ENCODE peak calls at places on chromosomes 2 and 18, in four cellular contexts. H, Y, V and D are unnamed samples.

GRCh38 chr2:88545118-88545517 is 82.1 kb downstream of the EIF2AK3 start:
- DNase-seq in H (peak), Y (no peak), V (peak), D (peak)

GRCh38 chr2:129877795-129878775 is 101.4 kb upstream of the RAB6C start:
- DNase-seq in H (peak), Y (peak), V (peak), D (peak)

GRCh38 chr2:240965296-240965904 is 33.0 kb upstream of the SNED1 start:
- DNase-seq in H (no peak), Y (no peak), V (no peak), D (no peak)

GRCh38 chr18:2687390-2688001 is 32.0 kb downstream of the SMCHD1 start:
- DNase-seq in H (no peak), Y (no peak), V (no peak), D (no peak)

GRCh38 chr2:14998548-14998947 is 366.0 kb downstream of the LRATD1 start:
- DNase-seq in H (no peak), Y (no peak), V (no peak), D (no peak)

GRCh38 chr2:8412082-8412481 is 269.8 kb upstream of the ID2 start:
- DNase-seq in H (no peak), Y (no peak), V (no peak), D (no peak)

GRCh38 chr2:26246818-26247217 is 2.1 kb downstream of the HADHB start:
- DNase-seq in H (peak), Y (no peak), V (no peak), D (no peak)

GRCh38 chr2:56739421-56739820 is 555.6 kb downstream of the CCDC85A start:
- DNase-seq in H (no peak), Y (no peak), V (no peak), D (no peak)

GRCh38 chr2:218194880-218195279 is 22.1 kb upstream of the ARPC2 start:
- DNase-seq in H (no peak), Y (no peak), V (no peak), D (no peak)

GRCh38 chr2:121579326-121579725 is 48.6 kb downstream of the RNU4ATAC start:
- DNase-seq in H (no peak), Y (no peak), V (peak), D (no peak)

GRCh38 chr18:52499018-52499417 is 159.0 kb downstream of the DCC start:
- DNase-seq in H (no peak), Y (no peak), V (no peak), D (no peak)

GRCh38 chr2:109604597-109604996 is 9.2 kb downstream of the SEPTIN10 start:
- DNase-seq in H (peak), Y (no peak), V (peak), D (no peak)

GRCh38 chr2:237165405-237166276 is 80.0 kb downstream of the COPS8 start:
- DNase-seq in H (peak), Y (no peak), V (peak), D (peak)

GRCh38 chr2:1141079-1141478 is 190.4 kb downstream of the SNTG2 start:
- DNase-seq in H (no peak), Y (no peak), V (no peak), D (no peak)

GRCh38 chr2:48346124-48346536 is 183.8 kb upstream of the STON1 start:
- DNase-seq in H (peak), Y (no peak), V (peak), D (no peak)

GRCh38 chr2:36507408-36507812 is 90.6 kb downstream of the FEZ2 start:
- DNase-seq in H (peak), Y (peak), V (peak), D (peak)

GRCh38 chr2:15620857-15621471 is 29.3 kb downstream of the DDX1 start:
- DNase-seq in H (no peak), Y (no peak), V (no peak), D (no peak)

GRCh38 chr2:119255760-119256573 is 32.3 kb downstream of the STEAP3 start:
- DNase-seq in H (peak), Y (no peak), V (peak), D (peak)

GRCh38 chr2:207925601-207926000 is 99.7 kb downstream of the PLEKHM3 start:
- DNase-seq in H (no peak), Y (no peak), V (no peak), D (no peak)

GRCh38 chr18:48324651-48325050 is 84.5 kb downstream of the ZBTB7C start:
- DNase-seq in H (no peak), Y (no peak), V (no peak), D (no peak)

GRCh38 chr2:216071452-216071851 is 10.2 kb downstream of the PECR start:
- DNase-seq in H (no peak), Y (no peak), V (no peak), D (no peak)

GRCh38 chr2:68716948-68717661 is 17.5 kb upstream of the ARHGAP25 start:
- DNase-seq in H (no peak), Y (no peak), V (no peak), D (no peak)

GRCh38 chr2:147490612-147491261 is 354.1 kb upstream of the ACVR2A start:
- DNase-seq in H (no peak), Y (no peak), V (peak), D (no peak)

GRCh38 chr2:235665656-235666239 is 171.9 kb downstream of the AGAP1 start:
- DNase-seq in H (peak), Y (no peak), V (no peak), D (no peak)

GRCh38 chr2:45506756-45507155 is 104.3 kb downstream of the SRBD1 start:
- DNase-seq in H (no peak), Y (no peak), V (no peak), D (no peak)

GRCh38 chr2:135252805-135253458 is 200.8 kb downstream of the RAB3GAP1 start:
- DNase-seq in H (no peak), Y (no peak), V (no peak), D (no peak)

GRCh38 chr18:58619554-58619915 is 9.4 kb downstream of the ALPK2 start:
- DNase-seq in H (no peak), Y (no peak), V (no peak), D (no peak)

DNA sequence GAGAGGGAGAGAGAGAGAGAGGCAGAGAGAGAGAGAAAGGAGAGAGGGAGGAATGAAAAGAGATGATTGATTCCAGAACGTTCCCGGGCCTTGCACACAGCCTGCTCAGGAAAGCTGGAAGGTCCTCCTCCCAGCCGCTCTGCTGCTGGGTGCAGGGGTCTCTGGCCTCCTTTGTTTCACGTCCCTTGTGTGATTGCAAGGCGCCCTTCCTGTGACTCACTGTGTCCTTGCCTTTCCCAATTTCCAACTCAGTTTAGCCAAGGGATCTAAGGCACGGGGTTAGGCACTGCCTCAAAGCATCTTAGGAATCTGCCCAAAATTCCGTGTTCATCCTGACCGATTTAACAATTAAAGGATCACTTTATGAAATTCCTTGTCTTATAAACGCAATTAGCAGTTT is 221.2 kb downstream of the KLHL29 start:
- DNase-seq in H (no peak), Y (no peak), V (no peak), D (no peak)
- H2AK5ac ChIP-seq in H (no peak), Y (no peak), V (no peak), D (no peak)

DNA sequence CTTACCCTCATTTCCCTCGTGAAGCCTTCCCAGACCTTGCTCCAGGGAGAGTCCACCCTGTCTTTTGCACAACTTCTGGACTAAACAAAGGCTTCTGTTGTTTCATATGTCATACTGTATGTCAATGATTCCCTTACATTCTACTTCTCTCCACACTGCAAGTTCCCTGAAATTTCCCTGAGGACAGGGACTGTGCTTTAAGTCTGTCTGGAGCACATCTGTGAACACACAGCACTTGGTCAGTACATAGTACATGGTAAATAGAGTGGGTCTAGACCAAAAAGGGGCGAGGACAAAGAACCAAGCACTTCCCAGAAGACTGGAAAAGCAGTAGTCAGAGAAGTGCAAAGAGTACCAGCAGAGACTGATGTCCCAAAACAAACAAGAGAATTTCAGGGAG is 23.7 kb upstream of the IMPA2 start:
- DNase-seq in H (no peak), Y (no peak), V (no peak), D (no peak)
- H2AK5ac ChIP-seq in H (no peak), Y (no peak), V (no peak), D (no peak)

GRCh38 chr2:204665244-204665643 is 120.0 kb downstream of the PARD3B start:
- DNase-seq in H (peak), Y (no peak), V (peak), D (no peak)
- H2AK5ac ChIP-seq in H (peak), Y (no peak), V (no peak), D (no peak)

GRCh38 chr2:239232195-239232578 is 168.6 kb downstream of the HDAC4 start:
- DNase-seq in H (no peak), Y (no peak), V (no peak), D (no peak)

GRCh38 chr2:239230318-239231052 is 170.3 kb downstream of the HDAC4 start:
- DNase-seq in H (no peak), Y (no peak), V (no peak), D (no peak)

GRCh38 chr2:239227111-239227581 is 173.7 kb downstream of the HDAC4 start:
- DNase-seq in H (no peak), Y (no peak), V (no peak), D (no peak)

GRCh38 chr2:239227661-239228371 is 173.0 kb downstream of the HDAC4 start:
- DNase-seq in H (peak), Y (no peak), V (no peak), D (no peak)

GRCh38 chr2:239229545-239230279 is 171.1 kb downstream of the HDAC4 start:
- DNase-seq in H (no peak), Y (no peak), V (peak), D (no peak)
- H2AK5ac ChIP-seq in H (no peak), Y (no peak), V (no peak), D (no peak)

GRCh38 chr2:159086874-159087273 is 118.4 kb downstream of the TANC1 start:
- DNase-seq in H (no peak), Y (no peak), V (no peak), D (no peak)

GRCh38 chr2:159086332-159086731 is 117.9 kb downstream of the TANC1 start:
- DNase-seq in H (no peak), Y (no peak), V (no peak), D (no peak)

GRCh38 chr2:159083601-159084000 is 115.2 kb downstream of the TANC1 start:
- DNase-seq in H (peak), Y (no peak), V (no peak), D (no peak)

GRCh38 chr2:159082119-159082518 is 113.7 kb downstream of the TANC1 start:
- DNase-seq in H (no peak), Y (no peak), V (no peak), D (no peak)

DNA sequence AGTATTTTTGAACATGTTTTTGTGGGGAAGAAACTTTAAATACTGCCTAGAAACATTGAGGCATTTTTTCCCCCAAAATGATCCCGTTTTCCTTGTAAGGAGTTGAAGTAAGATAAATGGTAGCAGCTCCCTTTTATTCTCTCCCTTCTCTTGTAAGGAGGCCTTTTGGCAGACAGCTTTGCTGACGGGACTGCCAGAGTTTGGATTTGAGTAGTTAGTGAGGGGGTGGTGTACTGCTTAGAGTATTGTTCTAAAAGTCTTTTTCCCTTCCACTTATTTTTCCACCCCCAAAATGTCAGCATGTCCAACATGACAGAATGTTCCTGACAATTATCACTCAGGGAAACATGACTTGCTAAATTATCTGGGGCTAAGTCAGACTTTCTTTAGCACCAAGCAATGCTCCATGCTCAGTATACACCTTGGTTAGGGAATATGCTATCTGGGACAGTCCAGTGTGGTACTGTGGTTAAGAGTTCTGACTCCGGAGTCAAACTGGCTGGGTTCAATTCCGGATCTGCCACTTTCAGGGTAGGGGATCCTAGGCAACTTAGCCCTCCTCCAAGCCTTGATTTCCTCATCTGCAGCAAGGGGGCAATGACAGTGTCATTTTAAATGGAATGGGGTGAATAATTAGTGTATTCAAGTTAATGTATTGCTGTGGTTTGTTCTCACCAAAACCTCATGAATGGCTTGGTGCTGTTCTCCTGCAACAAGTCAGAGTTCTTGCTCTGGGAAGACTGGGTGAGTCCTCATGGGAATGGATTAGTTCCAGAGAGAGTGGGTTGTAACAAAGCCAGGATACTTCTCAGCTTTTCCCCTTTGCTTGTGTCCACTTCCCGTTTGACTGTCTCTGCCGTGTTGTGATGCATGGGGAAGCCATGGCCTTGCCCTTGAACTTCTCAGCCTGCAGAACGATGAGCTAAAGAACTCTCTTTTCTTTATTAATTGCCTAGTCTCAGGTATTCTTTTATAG is 116.2 kb downstream of the TANC1 start:
- DNase-seq in H (peak), Y (no peak), V (no peak), D (no peak)
- H2AK5ac ChIP-seq in H (peak), Y (no peak), V (no peak), D (no peak)

DNA sequence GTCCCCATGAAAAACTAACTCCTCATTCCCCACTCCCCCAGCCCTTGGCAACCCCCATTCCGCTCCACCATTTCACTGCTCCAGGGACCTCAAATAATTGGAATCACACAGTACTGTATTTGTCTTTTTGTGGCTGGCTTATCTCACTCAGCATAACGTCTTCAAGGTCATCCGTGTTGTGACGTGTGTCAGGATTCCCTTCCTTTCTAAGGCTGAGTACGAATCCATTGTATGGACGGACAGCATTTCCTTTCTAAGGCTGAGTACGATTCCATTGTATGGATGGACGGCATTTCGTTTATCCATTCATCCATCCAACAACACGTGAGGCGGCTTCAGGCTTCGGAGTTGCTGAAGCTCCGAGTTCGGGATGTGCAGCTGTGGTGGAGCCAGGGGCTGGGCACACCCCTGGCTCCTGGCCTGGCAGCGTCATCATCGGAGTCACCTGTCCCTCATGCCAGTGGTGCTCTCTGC is 1.2 kb upstream of the ASB1 start:
- DNase-seq in H (no peak), Y (no peak), V (no peak), D (no peak)
- H2AK5ac ChIP-seq in H (peak), Y (no peak), V (no peak), D (no peak)

DNA sequence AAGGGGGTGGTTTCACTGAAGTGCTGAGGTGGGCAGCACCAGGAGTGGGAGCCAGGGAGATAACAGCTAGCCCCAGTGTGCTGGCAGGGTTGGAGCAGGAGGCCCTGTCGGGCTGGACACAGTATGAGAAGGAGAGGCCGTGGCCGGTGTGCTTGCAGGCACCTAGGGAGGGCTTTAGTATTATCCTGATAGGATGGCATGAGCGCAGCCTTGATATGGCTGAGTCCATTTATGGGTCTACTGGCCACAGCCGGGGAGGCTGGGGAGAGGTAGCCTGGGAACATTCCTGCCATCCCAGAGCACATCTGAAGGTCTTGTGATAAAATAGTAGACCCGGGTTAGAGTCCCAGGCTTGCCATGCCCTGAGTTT is 245.1 kb downstream of the KLHL29 start:
- DNase-seq in H (no peak), Y (no peak), V (no peak), D (no peak)
- H2AK5ac ChIP-seq in H (no peak), Y (peak), V (no peak), D (no peak)